ENCODE peak calls at places on chromosomes 2 and 18, in five cellular contexts. J is endothelial cell, O is WTC11, H is cerebellum, Q is AG08395. E is an unnamed sample.

GRCh38 chr2:178807227-178808008 is at the start of gene TTN:
- DNase-seq in J (no peak), O (no peak), H (no peak), Q (no peak), E (no peak)

GRCh38 chr2:100376836-100377235 is 40.6 kb downstream of the CHST10 start:
- DNase-seq in J (no peak), O (no peak), H (no peak), Q (no peak), E (no peak)

GRCh38 chr2:176122266-176122632 is 270 bp upstream of the HOXD9 start:
- DNase-seq in J (no peak), O (peak), H (no peak), Q (peak), E (no peak)

GRCh38 chr2:40668435-40668834 is 216.5 kb upstream of the SLC8A1 start:
- DNase-seq in J (no peak), O (no peak), H (no peak), Q (no peak), E (peak)

GRCh38 chr2:41782306-41783158 is 265.3 kb upstream of the PKDCC start:
- DNase-seq in J (peak), O (no peak), H (peak), Q (peak), E (peak)

GRCh38 chr2:102604754-102605153 is 14.6 kb upstream of the SLC9A2 start:
- DNase-seq in J (no peak), O (no peak), H (no peak), Q (no peak), E (no peak)

GRCh38 chr2:240916571-240917008 is 10.5 kb downstream of the CROCC2 start:
- DNase-seq in J (no peak), O (peak), H (no peak), Q (peak), E (peak)

GRCh38 chr2:110741491-110741980 is 9.2 kb downstream of the ACOXL start:
- DNase-seq in J (no peak), O (peak), H (no peak), Q (no peak), E (no peak)

GRCh38 chr2:60533114-60534033 is 20.1 kb downstream of the BCL11A start:
- DNase-seq in J (no peak), O (no peak), H (no peak), Q (peak), E (peak)

GRCh38 chr18:27901424-27902226 is 275.3 kb downstream of the CDH2 start:
- DNase-seq in J (no peak), O (no peak), H (no peak), Q (no peak), E (no peak)

GRCh38 chr2:214244847-214245246 is 166.0 kb upstream of the VWC2L start:
- DNase-seq in J (no peak), O (no peak), H (no peak), Q (peak), E (no peak)

GRCh38 chr2:239818531-239819011 is 206.6 kb downstream of the NDUFA10 start:
- DNase-seq in J (peak), O (no peak), H (no peak), Q (no peak), E (no peak)

GRCh38 chr2:46848446-46848845 is 67.2 kb downstream of the MCFD2 start:
- DNase-seq in J (no peak), O (no peak), H (no peak), Q (peak), E (no peak)

GRCh38 chr2:236656721-236657120 is 87.1 kb downstream of the ACKR3 start:
- DNase-seq in J (no peak), O (no peak), H (no peak), Q (no peak), E (no peak)

GRCh38 chr2:175855794-175856453 is 146.1 kb downstream of the LNPK start:
- DNase-seq in J (no peak), O (no peak), H (no peak), Q (peak), E (no peak)

GRCh38 chr2:125643128-125643527 is 1012.8 kb upstream of the GYPC start:
- DNase-seq in J (no peak), O (no peak), H (no peak), Q (no peak), E (no peak)

GRCh38 chr2:2507471-2507997 is 176.5 kb upstream of the MYT1L start:
- DNase-seq in J (no peak), O (no peak), H (peak), Q (no peak), E (no peak)

GRCh38 chr2:2580341-2580740 is 249.3 kb upstream of the MYT1L start:
- DNase-seq in J (no peak), O (no peak), H (no peak), Q (no peak), E (no peak)

GRCh38 chr2:232838406-232838874 is 31.6 kb upstream of the SNORC start:
- DNase-seq in J (no peak), O (no peak), H (no peak), Q (no peak), E (no peak)

GRCh38 chr2:218435003-218435982 is 16.4 kb downstream of the VIL1 start:
- DNase-seq in J (no peak), O (no peak), H (no peak), Q (no peak), E (no peak)

GRCh38 chr2:152421521-152422367 is 86.8 kb downstream of the FMNL2 start:
- DNase-seq in J (no peak), O (no peak), H (no peak), Q (peak), E (peak)

GRCh38 chr2:33068261-33068660 is 121.5 kb downstream of the LTBP1 start:
- DNase-seq in J (no peak), O (no peak), H (no peak), Q (no peak), E (no peak)

GRCh38 chr2:238104521-238105311 is 4.6 kb downstream of the ESPNL start:
- DNase-seq in J (no peak), O (peak), H (no peak), Q (no peak), E (no peak)

GRCh38 chr2:157837851-157838441 is 38.2 kb downstream of the ACVR1 start:
- DNase-seq in J (no peak), O (no peak), H (no peak), Q (peak), E (no peak)

GRCh38 chr2:2846379-2847130 is 515.5 kb upstream of the MYT1L start:
- DNase-seq in J (no peak), O (no peak), H (peak), Q (no peak), E (no peak)

GRCh38 chr2:165909466-165909865 is 44.1 kb downstream of the TTC21B start:
- DNase-seq in J (no peak), O (no peak), H (no peak), Q (no peak), E (no peak)

E was measured in GM04504.